ENCODE peak calls at places on chromosome 15, in eight cellular contexts. One of them, this sample, is unnamed.

GRCh38 chr15:57312006-57312322 is 64.3 kb upstream of the CGNL1 start:
- DNase-seq in mesenchymal stem cell: no peak
- DNase-seq in H7: no peak
- DNase-seq in HFFc6: no peak
- DNase-seq in stimulated activated CD8-positive, alpha-beta memory T cell treated with anti-CD3 and anti-CD28 coated beads, Interleukin-4, amount 100 ng/mL, for 4 hours: no peak
- DNase-seq in Daoy: no peak
- DNase-seq in SJSA1: no peak
- DNase-seq in naive thymus-derived CD8-positive, alpha-beta T cell: no peak
- DNase-seq in this sample: no peak

GRCh38 chr15:36325206-36325605 is 254.2 kb upstream of the CDIN1 start:
- DNase-seq in H7: no peak
- DNase-seq in SJSA1: no peak
- DNase-seq in naive thymus-derived CD8-positive, alpha-beta T cell: no peak
- DNase-seq in HFFc6: no peak
- DNase-seq in mesenchymal stem cell: no peak
- DNase-seq in stimulated activated CD8-positive, alpha-beta memory T cell treated with anti-CD3 and anti-CD28 coated beads, Interleukin-4, amount 100 ng/mL, for 4 hours: no peak
- DNase-seq in Daoy: no peak
- DNase-seq in this sample: no peak

GRCh38 chr15:27057904-27058645 is 87.1 kb downstream of the GABRG3 start:
- DNase-seq in naive thymus-derived CD8-positive, alpha-beta T cell: no peak
- DNase-seq in Daoy: peak
- DNase-seq in HFFc6: no peak
- DNase-seq in stimulated activated CD8-positive, alpha-beta memory T cell treated with anti-CD3 and anti-CD28 coated beads, Interleukin-4, amount 100 ng/mL, for 4 hours: no peak
- DNase-seq in mesenchymal stem cell: no peak
- DNase-seq in SJSA1: no peak
- DNase-seq in H7: no peak
- DNase-seq in this sample: peak

GRCh38 chr15:40430271-40430805 is 10.4 kb upstream of the BAHD1 start:
- DNase-seq in stimulated activated CD8-positive, alpha-beta memory T cell treated with anti-CD3 and anti-CD28 coated beads, Interleukin-4, amount 100 ng/mL, for 4 hours: no peak
- DNase-seq in H7: peak
- DNase-seq in naive thymus-derived CD8-positive, alpha-beta T cell: no peak
- DNase-seq in HFFc6: no peak
- DNase-seq in mesenchymal stem cell: no peak
- DNase-seq in SJSA1: no peak
- DNase-seq in Daoy: peak
- DNase-seq in this sample: peak

GRCh38 chr15:73832657-73833056 is 40.7 kb upstream of the TBC1D21 start:
- DNase-seq in naive thymus-derived CD8-positive, alpha-beta T cell: no peak
- DNase-seq in HFFc6: no peak
- DNase-seq in SJSA1: no peak
- DNase-seq in H7: no peak
- DNase-seq in Daoy: no peak
- DNase-seq in mesenchymal stem cell: no peak
- DNase-seq in stimulated activated CD8-positive, alpha-beta memory T cell treated with anti-CD3 and anti-CD28 coated beads, Interleukin-4, amount 100 ng/mL, for 4 hours: no peak
- DNase-seq in this sample: peak

GRCh38 chr15:36177590-36178281 is 401.7 kb upstream of the CDIN1 start:
- DNase-seq in naive thymus-derived CD8-positive, alpha-beta T cell: no peak
- DNase-seq in mesenchymal stem cell: peak
- DNase-seq in Daoy: no peak
- DNase-seq in H7: no peak
- DNase-seq in SJSA1: no peak
- DNase-seq in stimulated activated CD8-positive, alpha-beta memory T cell treated with anti-CD3 and anti-CD28 coated beads, Interleukin-4, amount 100 ng/mL, for 4 hours: no peak
- DNase-seq in HFFc6: peak
- DNase-seq in this sample: no peak

GRCh38 chr15:79901958-79902357 is 5.1 kb upstream of the MTHFS start:
- DNase-seq in Daoy: no peak
- DNase-seq in mesenchymal stem cell: no peak
- DNase-seq in stimulated activated CD8-positive, alpha-beta memory T cell treated with anti-CD3 and anti-CD28 coated beads, Interleukin-4, amount 100 ng/mL, for 4 hours: no peak
- DNase-seq in naive thymus-derived CD8-positive, alpha-beta T cell: no peak
- DNase-seq in H7: no peak
- DNase-seq in SJSA1: no peak
- DNase-seq in HFFc6: no peak
- DNase-seq in this sample: no peak

GRCh38 chr15:87394676-87395075 is 861.9 kb downstream of the NTRK3 start:
- DNase-seq in H7: no peak
- DNase-seq in naive thymus-derived CD8-positive, alpha-beta T cell: no peak
- DNase-seq in mesenchymal stem cell: no peak
- DNase-seq in SJSA1: no peak
- DNase-seq in HFFc6: no peak
- DNase-seq in Daoy: no peak
- DNase-seq in stimulated activated CD8-positive, alpha-beta memory T cell treated with anti-CD3 and anti-CD28 coated beads, Interleukin-4, amount 100 ng/mL, for 4 hours: no peak
- DNase-seq in this sample: no peak

GRCh38 chr15:72092691-72093090 is 25.3 kb downstream of the MYO9A start:
- DNase-seq in Daoy: no peak
- DNase-seq in naive thymus-derived CD8-positive, alpha-beta T cell: no peak
- DNase-seq in mesenchymal stem cell: no peak
- DNase-seq in HFFc6: no peak
- DNase-seq in stimulated activated CD8-positive, alpha-beta memory T cell treated with anti-CD3 and anti-CD28 coated beads, Interleukin-4, amount 100 ng/mL, for 4 hours: no peak
- DNase-seq in SJSA1: no peak
- DNase-seq in H7: no peak
- DNase-seq in this sample: no peak

This sample was measured in GM23338.